ENCODE peak calls at places on chromosomes 11 and 22, in eight cellular contexts. A, J, E, Q, P, Y, C and N are unnamed samples.

GRCh38 chr11:61999141-61999975 is 31.9 kb upstream of the FTH1 start:
- DNase-seq in E (no peak), C (no peak), J (no peak), A (no peak), Q (no peak), P (no peak), Y (peak; percentile 41), N (no peak)

GRCh38 chr11:1076061-1076665 is 1.5 kb downstream of the MUC2 start:
- DNase-seq in E (no peak), A (no peak), Y (no peak), C (peak; percentile 14), Q (no peak), J (no peak), P (no peak), N (no peak)

GRCh38 chr11:76284161-76284560 is 77.9 kb upstream of the WNT11 start:
- DNase-seq in P (no peak), C (no peak), Y (no peak), Q (no peak), J (no peak), E (no peak), A (no peak), N (no peak)

GRCh38 chr22:48035897-48036296 is 1273.4 kb downstream of the TBC1D22A start:
- DNase-seq in E (no peak), P (no peak), Q (no peak), A (no peak), Y (no peak), C (no peak), J (no peak), N (no peak)

GRCh38 chr22:40015346-40015976 is 20.7 kb downstream of the FAM83F start:
- DNase-seq in Q (no peak), Y (no peak), E (no peak), C (no peak), J (no peak), A (no peak), P (no peak), N (no peak)

GRCh38 chr22:20438066-20438677 is 547 bp upstream of the SCARF2 start:
- DNase-seq in C (peak; percentile 56), E (no peak), Y (no peak), Q (no peak), J (no peak), A (no peak), P (no peak), N (no peak)

GRCh38 chr11:32893091-32893946 is 708 bp downstream of the QSER1 start:
- DNase-seq in Q (no peak), C (peak; percentile 55), J (peak; percentile 62), A (peak; percentile 36), Y (peak; percentile 65), E (no peak), P (peak; percentile 52), N (peak; percentile 45)

GRCh38 chr11:93238956-93239355 is 41.2 kb upstream of the SLC36A4 start:
- DNase-seq in J (no peak), Q (no peak), E (no peak), P (no peak), A (no peak), Y (no peak), C (no peak), N (no peak)

GRCh38 chr11:118437046-118437735 is 899 bp downstream of the KMT2A start:
- DNase-seq in Y (peak; percentile 28), A (peak; percentile 21), E (no peak), C (peak; percentile 47), J (peak; percentile 15), P (no peak), Q (no peak), N (no peak)

GRCh38 chr11:75760710-75761493 is 7.7 kb upstream of the DGAT2 start:
- DNase-seq in C (no peak), P (no peak), J (no peak), E (no peak), Q (peak; percentile 26), A (no peak), Y (no peak), N (no peak)

GRCh38 chr11:130442728-130443127 is 5.7 kb upstream of the ADAMTS15 start:
- DNase-seq in Q (no peak), A (no peak), E (no peak), C (no peak), Y (no peak), P (no peak), J (no peak), N (no peak)

GRCh38 chr22:49042066-49042465 is 785.6 kb downstream of the BRD1 start:
- DNase-seq in J (no peak), P (no peak), E (no peak), Y (no peak), Q (no peak), A (no peak), C (no peak), N (no peak)

GRCh38 chr22:37331811-37332536 is 49.7 kb downstream of the CYTH4 start:
- DNase-seq in Q (no peak), J (no peak), Y (peak; percentile 66), E (no peak), C (no peak), A (no peak), P (peak; percentile 25), N (no peak)

GRCh38 chr11:17413414-17414316 is 25.2 kb upstream of the KCNJ11 start:
- DNase-seq in J (no peak), Q (no peak), Y (no peak), A (peak; percentile 96), E (no peak), P (no peak), C (no peak), N (peak; percentile 75)

GRCh38 chr11:74644084-74644483 is 51.7 kb downstream of the POLD3 start:
- DNase-seq in C (no peak), Q (no peak), E (no peak), J (no peak), Y (no peak), P (no peak), A (no peak), N (no peak)

GRCh38 chr11:108963118-108963517 is 298.2 kb downstream of the DDX10 start:
- DNase-seq in A (no peak), Q (no peak), J (no peak), C (no peak), Y (no peak), E (no peak), P (no peak), N (no peak)

GRCh38 chr22:25942989-25943411 is 201.0 kb downstream of the MYO18B start:
- DNase-seq in P (no peak), C (peak; percentile 40), Y (peak; percentile 5), J (no peak), E (no peak), Q (no peak), A (peak; percentile 70), N (peak; percentile 96)

GRCh38 chr11:132856032-132856431 is 676.3 kb downstream of the OPCML start:
- DNase-seq in E (no peak), C (no peak), P (no peak), Q (no peak), Y (no peak), A (no peak), J (no peak), N (no peak)

GRCh38 chr11:76768091-76769047 is 14.8 kb upstream of the TSKU start:
- DNase-seq in A (no peak), Y (no peak), J (no peak), C (peak; percentile 59), P (peak; percentile 97), Q (no peak), E (no peak), N (peak; percentile 25)

GRCh38 chr22:45064313-45065268 is 54.8 kb upstream of the PHF21B start:
- DNase-seq in C (no peak), Q (peak; percentile 54), P (no peak), J (no peak), A (no peak), Y (no peak), E (no peak), N (no peak)

GRCh38 chr11:134521001-134521400 is 109.0 kb upstream of the B3GAT1 start:
- DNase-seq in Y (no peak), J (no peak), P (no peak), C (no peak), E (no peak), Q (no peak), A (no peak), N (no peak)

GRCh38 chr22:29207562-29208501 is 2.1 kb downstream of the EMID1 start:
- DNase-seq in A (no peak), Y (no peak), Q (no peak), C (no peak), J (no peak), P (no peak), E (no peak), N (no peak)

GRCh38 chr11:33534575-33534974 is 166.1 kb downstream of the C11orf91 start:
- DNase-seq in A (no peak), Q (no peak), Y (no peak), P (no peak), J (no peak), E (no peak), C (no peak), N (no peak)

GRCh38 chr22:25137577-25138525 is 61.8 kb upstream of the CRYBB3 start:
- DNase-seq in Y (no peak), J (peak; percentile 5), Q (no peak), E (no peak), C (no peak), A (no peak), P (no peak), N (no peak)

GRCh38 chr11:104609297-104609696 is 289.0 kb downstream of the CASP12 start:
- DNase-seq in E (no peak), A (no peak), C (no peak), J (peak; percentile 50), Q (no peak), P (peak; percentile 84), Y (peak; percentile 16), N (peak; percentile 53)

GRCh38 chr22:49936973-49937757 is 18.7 kb downstream of the CRELD2 start:
- DNase-seq in A (no peak), Q (no peak), C (no peak), E (no peak), Y (no peak), J (no peak), P (no peak), N (no peak)

GRCh38 chr11:104531075-104531474 is 367.1 kb upstream of the PDGFD start:
- DNase-seq in P (peak; percentile 7), Q (no peak), J (no peak), A (no peak), Y (peak; percentile 8), C (no peak), E (no peak), N (no peak)

GRCh38 chr11:78763664-78764063 is 189.0 kb upstream of the NARS2 start:
- DNase-seq in C (no peak), A (no peak), Q (no peak), P (no peak), Y (no peak), J (no peak), E (no peak), N (no peak)

GRCh38 chr11:47236482-47236881 is 12.1 kb downstream of the ACP2 start:
- DNase-seq in P (peak; percentile 23), C (no peak), E (no peak), J (no peak), Y (no peak), A (no peak), Q (no peak), N (no peak)

GRCh38 chr11:73308963-73309960 is 1.2 kb downstream of the ARHGEF17 start:
- DNase-seq in A (no peak), C (peak; percentile 94), Q (peak; percentile 82), Y (peak; percentile 88), E (no peak), P (peak; percentile 26), J (no peak), N (no peak)

GRCh38 chr11:1536065-1536843 is 35.8 kb downstream of the DUSP8 start:
- DNase-seq in A (no peak), Y (no peak), P (no peak), C (no peak), Q (no peak), E (no peak), J (no peak), N (no peak)

GRCh38 chr22:41682033-41682807 is 6.4 kb downstream of the SNU13 start:
- DNase-seq in C (peak; percentile 87), Y (no peak), E (no peak), A (peak; percentile 72), Q (peak; percentile 52), J (peak; percentile 86), P (peak; percentile 55), N (peak; percentile 48)

GRCh38 chr11:86990520-86990919 is 35.3 kb upstream of the FZD4 start:
- DNase-seq in E (no peak), P (no peak), A (no peak), C (no peak), Y (peak; percentile 22), J (no peak), Q (peak; percentile 43), N (no peak)

GRCh38 chr11:118622376-118623290 is 15.2 kb downstream of the PHLDB1 start:
- DNase-seq in A (peak; percentile 84), C (peak; percentile 74), J (no peak), Q (no peak), Y (peak; percentile 74), E (no peak), P (no peak), N (peak; percentile 75)